ENCODE peak calls at places on chromosome 14, in four cellular contexts. U, F, P and N are unnamed samples.

GRCh38 chr14:79161576-79161975 is 991.4 kb downstream of the NRXN3 start:
- DNase-seq in U (no peak), F (peak), P (no peak), N (no peak)

GRCh38 chr14:100149789-100150611 is 9.4 kb downstream of the DEGS2 start:
- DNase-seq in U (no peak), F (no peak), P (no peak), N (no peak)

GRCh38 chr14:95531473-95531872 is 3.4 kb upstream of the GLRX5 start:
- DNase-seq in P (no peak), U (no peak), F (peak), N (no peak)

GRCh38 chr14:75274899-75275569 is 3.6 kb upstream of the FOS start:
- DNase-seq in P (no peak), U (peak), F (no peak), N (no peak)

GRCh38 chr14:56579345-56580316 is at the start of gene TMEM260:
- DNase-seq in U (peak), F (peak), P (peak), N (peak)

GRCh38 chr14:67413806-67414769 is 2.1 kb upstream of the PLEK2 start:
- DNase-seq in U (no peak), F (peak), P (no peak), N (no peak)

GRCh38 chr14:38107216-38107631 is 100.5 kb upstream of the SSTR1 start:
- DNase-seq in P (no peak), F (no peak), U (no peak), N (no peak)

GRCh38 chr14:55336691-55337090 is 65.5 kb downstream of the FBXO34 start:
- DNase-seq in P (no peak), F (no peak), U (no peak), N (no peak)

GRCh38 chr14:23306412-23307145 is at the start of gene BCL2L2:
- DNase-seq in U (peak), P (peak), F (peak), N (no peak)

GRCh38 chr14:32940066-32940651 is 1.5 kb downstream of the NPAS3 start:
- DNase-seq in P (no peak), U (no peak), F (no peak), N (no peak)

GRCh38 chr14:36515105-36515593 is 4.9 kb downstream of the NKX2-1 start:
- DNase-seq in F (no peak), U (no peak), P (no peak), N (no peak)

GRCh38 chr14:60839657-60840056 is 105.1 kb downstream of the MNAT1 start:
- DNase-seq in P (no peak), F (no peak), U (no peak), N (no peak)

GRCh38 chr14:61514006-61514830 is 181.1 kb upstream of the HIF1A start:
- DNase-seq in P (no peak), U (no peak), F (no peak), N (no peak)

GRCh38 chr14:86788229-86788628 is 1204.8 kb downstream of the GALC start:
- DNase-seq in P (no peak), F (no peak), U (no peak), N (no peak)

GRCh38 chr14:101977311-101978071 is 13.1 kb downstream of the DYNC1H1 start:
- DNase-seq in U (no peak), F (no peak), P (peak), N (no peak)

GRCh38 chr14:54366726-54367707 is 29.8 kb upstream of the CDKN3 start:
- DNase-seq in F (peak), P (peak), U (peak), N (no peak)

GRCh38 chr14:47442206-47442605 is 233.2 kb downstream of the MDGA2 start:
- DNase-seq in F (no peak), P (no peak), U (no peak), N (no peak)

GRCh38 chr14:75821828-75822521 is 159.8 kb downstream of the TGFB3 start:
- DNase-seq in F (no peak), U (no peak), P (no peak), N (no peak)

GRCh38 chr14:36524874-36525745 is 5.1 kb upstream of the NKX2-1 start:
- DNase-seq in U (no peak), P (no peak), F (no peak), N (no peak)

GRCh38 chr14:23430016-23430732 is 5.3 kb downstream of the MYH7 start:
- DNase-seq in U (no peak), P (no peak), F (no peak), N (peak)

GRCh38 chr14:71089974-71090373 is 182.7 kb downstream of the PCNX1 start:
- DNase-seq in F (no peak), P (no peak), U (no peak), N (no peak)

GRCh38 chr14:24098927-24099813 is 5.1 kb downstream of the PCK2 start:
- DNase-seq in F (no peak), P (no peak), U (no peak), N (no peak)

GRCh38 chr14:104927432-104927816 is 2.7 kb downstream of the PLD4 start:
- DNase-seq in U (no peak), P (no peak), F (no peak), N (no peak)

GRCh38 chr14:102824832-102825231 is 47.6 kb downstream of the TRAF3 start:
- DNase-seq in U (no peak), F (no peak), P (no peak), N (no peak)

GRCh38 chr14:88424573-88424972 is 39.1 kb downstream of the SPATA7 start:
- DNase-seq in F (no peak), P (no peak), U (no peak), N (no peak)

GRCh38 chr14:105894978-105895881 is 368.8 kb downstream of the TMEM121 start:
- DNase-seq in F (no peak), U (no peak), P (no peak), N (no peak)

GRCh38 chr14:69882086-69882864 is 3.1 kb downstream of the SMOC1 start:
- DNase-seq in F (no peak), P (no peak), U (no peak), N (no peak)

GRCh38 chr14:66174453-66174891 is 311.7 kb upstream of the CCDC196 start:
- DNase-seq in P (no peak), F (no peak), U (no peak), N (no peak)

GRCh38 chr14:32417956-32418552 is 89.0 kb downstream of the AKAP6 start:
- DNase-seq in P (no peak), F (no peak), U (no peak), N (no peak)

GRCh38 chr14:91361236-91361811 is 56.3 kb downstream of the CCDC88C start:
- DNase-seq in F (no peak), U (no peak), P (no peak), N (no peak)

GRCh38 chr14:20469890-20470858 is 968 bp downstream of the PNP start:
- DNase-seq in F (no peak), P (peak), U (peak), N (no peak)

GRCh38 chr14:54220122-54220691 is 176.6 kb upstream of the CDKN3 start:
- DNase-seq in U (no peak), F (no peak), P (no peak), N (no peak)